ENCODE peak calls at places on chromosome 16, in five cellular contexts. H is H9, T is neuronal stem cell, Z is mesendoderm, U is H1. G is an unnamed sample.

GRCh38 chr16:66925322-66925840 is at the start of gene RRAD:
- DNase-seq in H (peak), U (no peak), T (no peak), Z (peak), G (peak)

GRCh38 chr16:87698241-87698640 is 67.5 kb downstream of the KLHDC4 start:
- DNase-seq in H (no peak), U (no peak), Z (no peak), T (no peak), G (no peak)

GRCh38 chr16:68490829-68491575 is 42.7 kb upstream of the SMPD3 start:
- DNase-seq in U (no peak), H (peak), T (no peak), Z (peak), G (peak)

GRCh38 chr16:27638833-27639587 is 89.1 kb downstream of the KATNIP start:
- DNase-seq in Z (no peak), U (no peak), H (no peak), T (no peak), G (no peak)

GRCh38 chr16:19524866-19525723 is 1.4 kb downstream of the CCP110 start:
- DNase-seq in U (no peak), H (no peak), T (peak), Z (peak), G (peak)

GRCh38 chr16:72938426-72939164 is 109.3 kb downstream of the ZFHX3 start:
- DNase-seq in Z (no peak), H (no peak), T (no peak), U (no peak), G (peak)

GRCh38 chr16:69833791-69834282 is 71.7 kb downstream of the WWP2 start:
- DNase-seq in T (no peak), H (no peak), U (no peak), Z (no peak), G (peak)

GRCh38 chr16:2150418-2151187 is 2.2 kb downstream of the RAB26 start:
- DNase-seq in U (peak), H (peak), Z (peak), T (no peak), G (no peak)

GRCh38 chr16:69194488-69194887 is 7.5 kb downstream of the SNTB2 start:
- DNase-seq in Z (no peak), U (no peak), H (no peak), T (no peak), G (no peak)

GRCh38 chr16:12231666-12232065 is 255.1 kb downstream of the SNX29 start:
- DNase-seq in T (no peak), H (no peak), U (no peak), Z (no peak), G (no peak)

GRCh38 chr16:59601452-59601851 is 867.3 kb upstream of the GOT2 start:
- DNase-seq in H (no peak), Z (no peak), U (no peak), T (no peak), G (no peak)

GRCh38 chr16:24834459-24835335 is 11.1 kb upstream of the SLC5A11 start:
- DNase-seq in Z (peak), U (no peak), H (peak), T (no peak), G (peak)

GRCh38 chr16:54407596-54407995 is 121.0 kb upstream of the IRX3 start:
- DNase-seq in Z (no peak), T (no peak), H (no peak), U (no peak), G (peak)

GRCh38 chr16:14003119-14003570 is 68.0 kb upstream of the MRTFB start:
- DNase-seq in U (peak), T (peak), H (peak), Z (peak), G (peak)

GRCh38 chr16:78523212-78523995 is 423.9 kb downstream of the WWOX start:
- DNase-seq in Z (no peak), T (no peak), U (no peak), H (no peak), G (no peak)

GRCh38 chr16:11138769-11139623 is 117.0 kb downstream of the SOCS1 start:
- DNase-seq in H (peak), Z (peak), T (no peak), U (no peak), G (peak)

GRCh38 chr16:50859628-50860360 is 117.9 kb downstream of the CYLD start:
- DNase-seq in U (no peak), H (no peak), T (no peak), Z (no peak), G (no peak)

GRCh38 chr16:79171504-79172240 is 428.9 kb downstream of the MAF start:
- DNase-seq in U (no peak), Z (no peak), H (no peak), T (no peak), G (no peak)

GRCh38 chr16:88542231-88542630 is 28.0 kb upstream of the ZC3H18 start:
- DNase-seq in H (no peak), T (no peak), Z (no peak), U (no peak), G (no peak)

GRCh38 chr16:8774208-8774607 is 23.2 kb downstream of the TMEM186 start:
- DNase-seq in Z (no peak), T (no peak), U (no peak), H (no peak), G (no peak)

GRCh38 chr16:68116256-68116853 is 31.2 kb downstream of the NFATC3 start:
- DNase-seq in U (no peak), H (no peak), T (no peak), Z (no peak), G (peak)

GRCh38 chr16:17598968-17599367 is 128.2 kb upstream of the XYLT1 start:
- DNase-seq in T (no peak), Z (no peak), H (no peak), U (no peak), G (no peak)

GRCh38 chr16:50266337-50267091 is at the start of gene ADCY7:
- DNase-seq in T (no peak), U (no peak), H (peak), Z (peak), G (peak)

GRCh38 chr16:14248791-14249190 is 177.7 kb downstream of the MRTFB start:
- DNase-seq in U (no peak), T (no peak), Z (no peak), H (no peak), G (peak)

GRCh38 chr16:11205754-11206459 is 50.1 kb downstream of the SOCS1 start:
- DNase-seq in H (no peak), Z (peak), T (no peak), U (no peak), G (no peak)

GRCh38 chr16:49781401-49781800 is 74.5 kb downstream of the ZNF423 start:
- DNase-seq in H (no peak), T (no peak), Z (no peak), U (no peak), G (no peak)

GRCh38 chr16:79943738-79944137 is 343.2 kb upstream of the MAF start:
- DNase-seq in H (no peak), T (no peak), U (no peak), Z (no peak), G (no peak)

GRCh38 chr16:66900721-66901441 is 17.8 kb downstream of the CDH16 start:
- DNase-seq in Z (no peak), H (no peak), U (no peak), T (no peak), G (no peak)

GRCh38 chr16:81478294-81478693 is 33.7 kb downstream of the CMIP start:
- DNase-seq in Z (no peak), T (no peak), U (no peak), H (no peak), G (no peak)

GRCh38 chr16:31354394-31355291 is at the start of gene ITGAX:
- DNase-seq in U (no peak), T (no peak), H (peak), Z (peak), G (peak)

DNA sequence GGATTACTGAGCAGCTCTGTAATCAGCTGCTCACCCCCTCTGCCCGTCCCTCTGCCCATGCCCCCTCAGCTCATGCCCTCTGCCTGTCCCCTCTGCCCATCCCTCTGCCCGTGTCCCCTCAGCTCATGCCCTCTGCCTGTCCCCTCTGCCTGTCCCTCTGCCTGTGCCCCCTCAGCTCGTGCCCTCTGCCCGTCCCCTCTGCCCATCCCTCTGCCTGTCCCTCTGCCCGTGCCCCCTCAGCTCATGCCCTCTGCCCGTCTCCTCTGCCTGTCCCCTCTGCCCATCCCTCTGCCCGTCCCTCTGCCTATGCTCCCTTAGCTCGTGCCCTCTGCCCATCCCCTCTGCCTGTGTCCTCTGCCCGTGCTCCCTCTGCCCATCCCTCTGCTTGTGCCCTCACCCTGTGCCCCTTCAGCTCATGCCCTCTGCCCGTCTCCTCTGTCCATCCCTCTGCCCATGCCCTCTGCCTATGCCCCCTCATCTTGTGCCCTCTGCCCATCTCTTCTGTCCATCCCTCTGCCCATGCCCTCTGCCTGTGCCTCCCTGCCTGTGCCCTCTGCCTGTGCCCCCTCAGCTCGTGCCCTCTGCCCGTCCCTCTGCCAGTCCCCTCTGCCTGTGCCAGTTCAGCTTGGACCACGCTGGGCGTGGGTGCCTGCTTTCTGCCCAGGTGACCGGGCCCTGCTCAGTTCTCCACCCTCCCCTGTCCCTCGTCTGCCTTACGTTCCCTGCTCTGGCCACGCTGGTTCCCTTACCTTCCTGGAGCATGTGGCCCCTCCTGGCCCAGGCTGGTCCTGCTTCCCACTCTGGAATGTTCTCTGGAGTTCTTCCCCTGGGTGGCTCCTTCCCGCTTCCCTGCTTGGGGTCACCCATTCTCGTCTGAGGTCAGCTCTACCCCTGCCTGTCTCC is 97.6 kb downstream of the NPIPB11 start:
- DNase-seq in Z (no peak), H (no peak), U (no peak), T (no peak), G (no peak)
- H3K4me2 ChIP-seq in Z (no peak), H (no peak), U (no peak), T (no peak), G (no peak)

GRCh38 chr16:89808453-89808939 is 8.0 kb downstream of the FANCA start:
- DNase-seq in T (no peak), U (no peak), H (no peak), Z (no peak), G (no peak)
- H2BK5ac ChIP-seq in T (no peak), U (no peak), H (no peak), Z (no peak), G (no peak)

GRCh38 chr16:4392382-4393242 is 21.0 kb downstream of the VASN start:
- DNase-seq in T (no peak), Z (peak), U (peak), H (peak), G (peak)
- H3K18ac ChIP-seq in T (peak), Z (peak), U (peak), H (peak), G (peak)

DNA sequence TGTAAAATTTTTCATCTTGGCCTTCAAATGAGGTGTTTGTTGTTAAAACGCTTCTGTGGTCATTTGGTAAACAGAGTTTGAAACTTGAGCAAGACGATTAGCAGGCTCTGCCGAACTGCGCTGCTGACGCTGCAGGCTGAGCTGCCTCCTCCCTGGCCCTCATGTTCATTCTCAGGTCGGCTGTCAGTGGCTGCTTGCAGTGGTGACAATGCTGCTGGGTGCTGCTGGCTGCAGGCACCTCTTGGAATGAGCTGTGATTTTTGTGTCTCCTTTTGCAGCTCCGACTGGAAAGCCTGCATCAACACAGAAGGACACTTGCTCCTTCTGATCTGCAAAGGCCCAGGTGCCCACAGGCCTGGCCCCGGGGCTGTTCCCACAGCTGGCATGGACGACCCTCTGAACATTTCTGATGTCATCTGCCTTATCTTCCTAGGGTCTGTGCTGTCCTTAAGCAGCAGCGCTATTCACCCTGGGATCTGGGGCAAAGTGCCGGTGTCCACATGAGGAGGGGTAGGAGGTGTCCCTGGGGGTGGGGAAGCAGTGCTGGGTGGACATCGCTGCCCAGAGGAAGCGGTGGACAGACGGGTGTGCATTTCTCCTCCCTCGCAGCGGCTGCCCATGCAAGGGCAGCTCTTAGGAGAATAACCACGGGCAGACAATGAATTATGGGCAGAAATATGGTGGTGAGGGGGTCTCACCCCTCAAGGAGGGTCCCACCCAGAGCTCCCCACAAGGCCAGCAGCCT is 23.1 kb upstream of the OSGIN1 start:
- DNase-seq in H (no peak), T (no peak), Z (no peak), U (no peak), G (peak)
- H3K4me2 ChIP-seq in H (no peak), T (no peak), Z (no peak), U (no peak), G (no peak)

DNA sequence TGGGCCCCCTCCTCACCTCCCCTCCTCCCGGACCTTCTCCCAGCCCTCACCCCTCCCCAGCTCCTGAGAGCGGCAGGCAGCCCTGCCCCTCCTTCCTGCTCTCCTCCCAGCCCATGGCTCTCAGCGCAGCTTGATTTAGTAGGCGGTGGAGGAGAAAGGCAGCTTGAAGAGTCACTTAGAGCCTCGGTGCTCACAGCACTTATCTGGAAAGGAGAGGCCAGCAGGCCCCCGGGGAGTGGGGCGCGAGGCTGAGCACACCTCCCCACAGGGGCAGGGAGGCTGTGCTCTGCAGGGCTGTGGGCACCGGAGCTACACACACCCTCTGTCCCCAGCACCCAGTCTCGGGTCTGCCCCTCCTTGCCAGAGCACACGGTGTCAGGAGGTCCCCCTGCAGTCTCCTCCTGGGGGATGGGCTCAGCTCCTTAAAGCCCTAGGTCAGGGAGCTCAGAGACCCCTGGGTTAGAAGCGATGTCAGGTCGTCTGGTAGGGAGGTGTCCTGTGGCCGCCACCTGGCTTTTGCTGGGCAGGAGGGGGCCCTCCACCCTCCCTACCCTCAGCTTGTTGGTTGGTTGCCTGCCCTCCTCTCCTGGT is 151.2 kb upstream of the GSE1 start:
- DNase-seq in T (peak), H (peak), U (no peak), Z (peak), G (no peak)
- H2BK5ac ChIP-seq in T (peak), H (no peak), U (no peak), Z (no peak), G (no peak)

GRCh38 chr16:21599158-21599993 is at the start of gene METTL9:
- DNase-seq in T (peak), U (peak), H (peak), Z (peak), G (peak)
- H3K18ac ChIP-seq in T (peak), U (peak), H (peak), Z (peak), G (peak)

DNA sequence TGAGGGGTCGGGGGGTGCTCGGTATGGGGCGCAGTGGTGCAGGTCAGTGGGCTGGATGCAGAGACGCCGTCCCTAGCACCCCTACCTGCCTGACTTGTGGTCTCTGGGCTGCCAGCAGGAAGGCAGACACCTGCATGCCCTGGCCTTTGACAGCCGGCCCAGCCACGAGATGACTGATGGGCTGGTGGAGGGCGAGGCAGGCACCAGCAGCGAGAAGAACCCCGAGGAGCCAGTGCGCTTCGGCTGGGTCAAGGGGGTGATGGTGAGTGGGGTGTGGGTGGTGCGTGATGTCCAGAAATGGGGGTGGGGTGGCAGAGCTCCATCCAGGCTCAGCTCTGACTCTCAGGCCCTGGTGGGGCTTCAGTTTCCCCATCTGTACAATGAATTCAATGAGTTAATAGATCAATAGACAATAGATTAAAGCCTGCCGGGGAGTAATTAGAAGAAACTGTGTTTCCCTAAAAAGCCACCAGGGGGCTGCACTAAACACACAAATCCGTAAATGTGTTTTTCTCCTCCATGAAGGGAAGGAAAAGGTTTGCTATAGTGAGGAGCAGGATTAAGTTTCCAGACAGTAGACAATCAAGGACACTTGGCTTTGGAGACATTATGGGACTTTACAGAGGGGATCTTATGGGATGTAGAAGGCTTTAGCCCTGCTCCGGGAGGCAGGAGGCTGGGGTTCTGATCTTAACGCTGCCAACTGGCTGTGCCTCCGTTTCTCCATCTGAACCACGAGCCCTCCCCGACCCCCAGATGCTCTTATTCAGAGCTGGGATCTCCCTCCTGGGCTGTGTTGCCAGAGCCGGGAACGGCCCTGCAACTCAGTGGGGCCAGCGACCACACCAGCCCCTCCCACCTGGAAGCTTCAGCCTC is 2.2 kb downstream of the SLC12A3 start:
- DNase-seq in T (peak), H (no peak), U (no peak), Z (peak), G (peak)
- H3K4me2 ChIP-seq in T (no peak), H (no peak), U (no peak), Z (no peak), G (no peak)

GRCh38 chr16:84774810-84775209 is 45.0 kb upstream of the CRISPLD2 start:
- DNase-seq in U (no peak), H (no peak), T (no peak), Z (no peak), G (peak)
- H2BK5ac ChIP-seq in U (no peak), H (no peak), T (no peak), Z (no peak), G (no peak)

G was measured in trophoblast cell.